ENCODE peak calls at places on chromosome 13, in four cellular contexts. O is Panc1, T is lower lobe of right lung, B is hepatocyte. E is an unnamed sample.

GRCh38 chr13:26601669-26602068 is 44.2 kb downstream of the WASF3 start:
- DNase-seq in B (no peak), T (no peak), O (no peak), E (no peak)

GRCh38 chr13:109010912-109011311 is 381.5 kb downstream of the MYO16 start:
- DNase-seq in B (no peak), T (no peak), O (no peak), E (no peak)

GRCh38 chr13:75544681-75545333 is 4.8 kb upstream of the UCHL3 start:
- DNase-seq in T (no peak), B (no peak), O (no peak), E (no peak)

GRCh38 chr13:44088409-44088808 is 208.7 kb downstream of the LACC1 start:
- DNase-seq in O (no peak), B (no peak), T (no peak), E (no peak)

GRCh38 chr13:83151308-83151660 is 731.0 kb downstream of the SLITRK1 start:
- DNase-seq in O (no peak), B (no peak), T (no peak), E (no peak)

GRCh38 chr13:74040200-74040599 is 94.0 kb downstream of the KLF12 start:
- DNase-seq in T (no peak), B (peak; percentile 65), O (peak; percentile 18), E (no peak)

GRCh38 chr13:88339271-88339741 is 668.1 kb downstream of the SLITRK5 start:
- DNase-seq in O (no peak), B (peak; percentile 35), T (no peak), E (no peak)

GRCh38 chr13:77509221-77509620 is 26.3 kb upstream of the SCEL start:
- DNase-seq in T (no peak), O (no peak), B (no peak), E (no peak)

DNA sequence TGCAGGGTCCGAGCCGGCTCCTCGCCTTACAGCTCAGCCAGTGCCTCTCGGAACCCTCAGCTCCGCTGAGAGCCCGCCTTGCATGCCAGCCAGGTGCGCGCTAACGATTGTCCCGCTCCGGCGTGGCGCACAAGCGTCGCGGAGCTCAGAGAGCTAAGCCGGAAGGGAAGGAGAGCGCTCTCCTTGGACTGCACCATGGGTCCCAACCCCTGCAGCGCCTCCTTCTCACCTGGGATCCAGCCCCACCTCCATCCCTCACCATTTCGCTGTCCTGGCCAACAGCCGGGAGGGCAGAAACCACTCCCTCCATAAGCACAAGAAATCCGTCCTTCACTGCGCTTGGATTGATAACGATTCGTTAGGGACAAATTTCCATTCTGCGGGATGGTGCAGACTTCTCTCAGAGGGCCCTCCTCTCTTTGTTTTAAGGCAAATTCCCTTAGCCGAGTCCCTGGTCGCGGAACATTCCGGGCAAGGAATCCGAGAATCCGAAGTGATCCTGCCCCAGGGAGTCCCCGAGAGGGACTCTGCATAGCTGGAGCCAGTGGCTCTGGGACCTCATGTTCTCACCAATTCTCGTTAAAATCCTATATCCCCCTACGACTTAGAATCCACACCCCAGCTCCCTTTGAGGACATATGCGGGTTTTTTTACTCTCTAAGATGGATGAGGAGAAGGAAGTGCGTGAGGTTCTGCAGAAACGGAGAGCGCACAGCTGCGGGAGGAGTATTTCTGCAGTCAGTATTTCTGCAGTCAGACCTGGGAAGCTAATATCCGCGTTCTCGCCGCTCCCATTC is 2.8 kb downstream of the GSX1 start:
- DNase-seq in B (no peak), O (no peak), T (no peak), E (no peak)
- H3K27me3 ChIP-seq in B (peaks cover 100% of the 10 kb centered on the region), O (peaks cover 18% of the 10 kb centered on the region), T (peaks cover 97% of the 10 kb centered on the region), E (peaks cover 70% of the 10 kb centered on the region)

GRCh38 chr13:106527806-106528205 is 7.7 kb downstream of the EFNB2 start:
- DNase-seq in T (no peak), B (no peak), O (no peak), E (no peak)
- H3K4me3 ChIP-seq in T (peak overlapping the region; percentile 13), B (no peak overlapping the region), O (no peak overlapping the region), E (no peak overlapping the region)

DNA sequence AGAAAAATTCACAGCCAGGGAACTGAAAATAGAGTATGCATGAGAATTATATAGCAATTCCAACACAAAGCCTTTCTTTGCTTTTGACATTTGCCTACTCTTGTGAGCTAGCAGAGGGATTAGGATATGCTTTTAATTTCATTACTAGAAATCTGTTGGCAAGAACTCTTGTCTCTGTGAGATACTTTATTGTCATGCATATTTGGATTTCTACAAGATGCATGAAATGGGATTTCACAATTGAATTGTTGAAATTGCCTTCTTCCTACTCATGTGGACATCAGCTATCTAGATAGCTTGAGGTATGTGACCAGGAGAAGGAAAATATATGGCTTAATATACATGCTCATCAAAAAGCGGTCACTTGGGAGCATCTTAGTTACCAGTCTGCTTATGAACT is 166.0 kb downstream of the SLC7A1 start:
- DNase-seq in T (no peak), B (no peak), O (no peak), E (no peak)
- H3K27me3 ChIP-seq in T (peaks cover 32% of the 10 kb centered on the region), B (peaks cover 50% of the 10 kb centered on the region), O (peaks cover 28% of the 10 kb centered on the region), E (peaks cover 80% of the 10 kb centered on the region)

DNA sequence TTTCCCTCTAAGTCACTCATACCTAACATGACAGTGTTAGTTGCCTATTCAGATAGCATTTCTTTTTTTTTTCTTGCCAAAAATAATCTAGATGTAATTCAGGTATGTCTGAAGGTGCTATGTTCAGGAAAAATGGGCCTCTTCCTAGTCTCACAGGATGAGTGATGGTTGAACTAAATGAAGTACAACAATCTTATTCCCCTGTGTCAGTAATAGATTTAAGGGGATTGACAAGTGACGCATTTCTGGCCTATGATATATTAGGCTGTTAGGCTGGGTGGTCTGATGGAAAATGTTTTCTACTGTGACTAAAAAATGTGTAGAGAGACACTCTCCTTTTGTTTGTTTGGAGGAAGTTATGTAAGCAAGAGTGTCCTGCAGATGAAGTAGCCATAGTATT is 878.7 kb upstream of the SLITRK1 start:
- DNase-seq in T (no peak), O (no peak), B (no peak), E (no peak)
- H3K4me3 ChIP-seq in T (no peak overlapping the region), O (no peak overlapping the region), B (no peak overlapping the region), E (no peak overlapping the region)

GRCh38 chr13:33963134-33963533 is 145.2 kb downstream of the RFC3 start:
- DNase-seq in T (no peak), O (no peak), B (no peak), E (no peak)

GRCh38 chr13:33958964-33959363 is 141.0 kb downstream of the RFC3 start:
- DNase-seq in T (no peak), O (no peak), B (no peak), E (no peak)

GRCh38 chr13:33953203-33953602 is 135.3 kb downstream of the RFC3 start:
- DNase-seq in O (no peak), B (no peak), T (no peak), E (no peak)

GRCh38 chr13:33953781-33954180 is 135.8 kb downstream of the RFC3 start:
- DNase-seq in O (no peak), T (no peak), B (no peak), E (no peak)

GRCh38 chr13:33957497-33957905 is 139.6 kb downstream of the RFC3 start:
- DNase-seq in T (no peak), O (no peak), B (no peak), E (no peak)
- H3K27me3 ChIP-seq in T (no peaks in the 10 kb centered on the region), O (no peaks in the 10 kb centered on the region), B (no peaks in the 10 kb centered on the region), E (no peaks in the 10 kb centered on the region)

E was measured in PC-9.